ENCODE peak calls at places on chromosomes 5 and 9, in four cellular contexts. One of them, this sample, is unnamed.

GRCh38 chr5:54309751-54310432 is 481 bp downstream of the ARL15 start:
- DNase-seq in AG09309: no peak
- DNase-seq in A549: peak; percentile 40
- DNase-seq in NCI-H1092: no peak
- DNase-seq in this sample: no peak

GRCh38 chr5:54661111-54661510 is 143.6 kb downstream of the SNX18 start:
- DNase-seq in AG09309: no peak
- DNase-seq in A549: no peak
- DNase-seq in NCI-H1092: no peak
- DNase-seq in this sample: no peak

GRCh38 chr9:35518212-35518917 is 28.5 kb downstream of the RUSC2 start:
- DNase-seq in AG09309: peak; percentile 61
- DNase-seq in A549: peak; percentile 95
- DNase-seq in NCI-H1092: no peak
- DNase-seq in this sample: no peak

GRCh38 chr5:96327728-96328127 is 105.3 kb downstream of the PCSK1 start:
- DNase-seq in AG09309: no peak
- DNase-seq in A549: no peak
- DNase-seq in NCI-H1092: no peak
- DNase-seq in this sample: no peak

GRCh38 chr9:2622361-2623045 is 916 bp downstream of the VLDLR start:
- DNase-seq in AG09309: no peak
- DNase-seq in A549: peak; percentile 12
- DNase-seq in NCI-H1092: peak; percentile 46
- DNase-seq in this sample: no peak

GRCh38 chr5:132777209-132778069 is at the start of gene SEPTIN8:
- DNase-seq in AG09309: no peak
- DNase-seq in A549: peak; percentile 70
- DNase-seq in NCI-H1092: no peak
- DNase-seq in this sample: no peak

GRCh38 chr5:151724360-151724759 is 34.1 kb downstream of the ATOX1 start:
- DNase-seq in AG09309: no peak
- DNase-seq in A549: no peak
- DNase-seq in NCI-H1092: no peak
- DNase-seq in this sample: no peak

GRCh38 chr9:27368317-27368985 is 71.5 kb upstream of the EQTN start:
- DNase-seq in AG09309: no peak
- DNase-seq in A549: no peak
- DNase-seq in NCI-H1092: no peak
- DNase-seq in this sample: no peak

GRCh38 chr5:160280384-160281090 is 31.8 kb downstream of the CCNJL start:
- DNase-seq in AG09309: no peak
- DNase-seq in A549: no peak
- DNase-seq in NCI-H1092: no peak
- DNase-seq in this sample: no peak

GRCh38 chr9:113184089-113184488 is 33.3 kb downstream of the SLC31A2 start:
- DNase-seq in AG09309: no peak
- DNase-seq in A549: no peak
- DNase-seq in NCI-H1092: no peak
- DNase-seq in this sample: no peak

GRCh38 chr5:175797521-175798038 is 73.8 kb upstream of the CPLX2 start:
- DNase-seq in AG09309: no peak
- DNase-seq in A549: no peak
- DNase-seq in NCI-H1092: peak; percentile 57
- DNase-seq in this sample: peak; percentile 89

GRCh38 chr5:123098767-123099513 is 9.9 kb downstream of the PRDM6 start:
- DNase-seq in AG09309: no peak
- DNase-seq in A549: no peak
- DNase-seq in NCI-H1092: no peak
- DNase-seq in this sample: no peak

GRCh38 chr9:98049668-98050067 is 6.9 kb upstream of the NANS start:
- DNase-seq in AG09309: no peak
- DNase-seq in A549: no peak
- DNase-seq in NCI-H1092: no peak
- DNase-seq in this sample: no peak

GRCh38 chr5:53601570-53601969 is 41.1 kb downstream of the NDUFS4 start:
- DNase-seq in AG09309: no peak
- DNase-seq in A549: peak; percentile 44
- DNase-seq in NCI-H1092: no peak
- DNase-seq in this sample: no peak

GRCh38 chr5:7576023-7576715 is 180.2 kb downstream of the ADCY2 start:
- DNase-seq in AG09309: no peak
- DNase-seq in A549: no peak
- DNase-seq in NCI-H1092: no peak
- DNase-seq in this sample: peak; percentile 92

GRCh38 chr9:87160148-87161107 is 213.1 kb upstream of the GAS1 start:
- DNase-seq in AG09309: no peak
- DNase-seq in A549: no peak
- DNase-seq in NCI-H1092: no peak
- DNase-seq in this sample: no peak

GRCh38 chr9:136265561-136266355 is 20.1 kb upstream of the QSOX2 start:
- DNase-seq in AG09309: no peak
- DNase-seq in A549: no peak
- DNase-seq in NCI-H1092: no peak
- DNase-seq in this sample: no peak

GRCh38 chr5:87392170-87392569 is 20.6 kb downstream of the CCNH start:
- DNase-seq in AG09309: no peak
- DNase-seq in A549: no peak
- DNase-seq in NCI-H1092: no peak
- DNase-seq in this sample: no peak

GRCh38 chr9:130936285-130937117 is 2.5 kb downstream of the FIBCD1 start:
- DNase-seq in AG09309: no peak
- DNase-seq in A549: peak; percentile 58
- DNase-seq in NCI-H1092: no peak
- DNase-seq in this sample: peak; percentile 80

GRCh38 chr5:154058055-154059038 is 19.6 kb downstream of the MFAP3 start:
- DNase-seq in AG09309: no peak
- DNase-seq in A549: no peak
- DNase-seq in NCI-H1092: no peak
- DNase-seq in this sample: no peak

GRCh38 chr5:135179308-135179980 is 145.4 kb upstream of the PITX1 start:
- DNase-seq in AG09309: no peak
- DNase-seq in A549: no peak
- DNase-seq in NCI-H1092: no peak
- DNase-seq in this sample: no peak

GRCh38 chr9:120937127-120937526 is 10.5 kb upstream of the TRAF1 start:
- DNase-seq in AG09309: no peak
- DNase-seq in A549: no peak
- DNase-seq in NCI-H1092: no peak
- DNase-seq in this sample: no peak

GRCh38 chr9:89458768-89459496 is 39.0 kb downstream of the SEMA4D start:
- DNase-seq in AG09309: no peak
- DNase-seq in A549: no peak
- DNase-seq in NCI-H1092: no peak
- DNase-seq in this sample: no peak

GRCh38 chr9:91214867-91215266 is 146.9 kb downstream of the AUH start:
- DNase-seq in AG09309: no peak
- DNase-seq in A549: no peak
- DNase-seq in NCI-H1092: no peak
- DNase-seq in this sample: no peak

GRCh38 chr9:88056876-88057275 is 81.4 kb downstream of the SPATA31C2 start:
- DNase-seq in AG09309: no peak
- DNase-seq in A549: no peak
- DNase-seq in NCI-H1092: no peak
- DNase-seq in this sample: no peak

GRCh38 chr5:94793113-94793815 is 174.8 kb downstream of the SLF1 start:
- DNase-seq in AG09309: peak; percentile 67
- DNase-seq in A549: no peak
- DNase-seq in NCI-H1092: no peak
- DNase-seq in this sample: no peak

GRCh38 chr5:143068712-143069111 is 298.5 kb downstream of the ARHGAP26 start:
- DNase-seq in AG09309: no peak
- DNase-seq in A549: no peak
- DNase-seq in NCI-H1092: no peak
- DNase-seq in this sample: no peak

GRCh38 chr9:90458485-90458884 is 184.1 kb downstream of the DIRAS2 start:
- DNase-seq in AG09309: no peak
- DNase-seq in A549: peak; percentile 18
- DNase-seq in NCI-H1092: peak; percentile 19
- DNase-seq in this sample: no peak

GRCh38 chr5:80230269-80230992 is 25.4 kb downstream of the SERINC5 start:
- DNase-seq in AG09309: no peak
- DNase-seq in A549: no peak
- DNase-seq in NCI-H1092: no peak
- DNase-seq in this sample: no peak

GRCh38 chr9:1366300-1366699 is 316.1 kb downstream of the DMRT2 start:
- DNase-seq in AG09309: no peak
- DNase-seq in A549: no peak
- DNase-seq in NCI-H1092: no peak
- DNase-seq in this sample: peak; percentile 23

GRCh38 chr9:33143241-33143642 is 23.9 kb downstream of the B4GALT1 start:
- DNase-seq in AG09309: peak; percentile 84
- DNase-seq in A549: no peak
- DNase-seq in NCI-H1092: no peak
- DNase-seq in this sample: no peak

GRCh38 chr5:98489021-98489420 is 284.4 kb upstream of the RGMB start:
- DNase-seq in AG09309: no peak
- DNase-seq in A549: no peak
- DNase-seq in NCI-H1092: no peak
- DNase-seq in this sample: no peak

GRCh38 chr5:155250601-155251000 is 237.0 kb downstream of the KIF4B start:
- DNase-seq in AG09309: no peak
- DNase-seq in A549: no peak
- DNase-seq in NCI-H1092: no peak
- DNase-seq in this sample: no peak

GRCh38 chr5:55324815-55325418 is 17.1 kb downstream of the MTREX start:
- DNase-seq in AG09309: no peak
- DNase-seq in A549: peak; percentile 46
- DNase-seq in NCI-H1092: no peak
- DNase-seq in this sample: no peak

GRCh38 chr9:105359899-105360298 is 87.9 kb upstream of the FSD1L start:
- DNase-seq in AG09309: peak; percentile 17
- DNase-seq in A549: no peak
- DNase-seq in NCI-H1092: no peak
- DNase-seq in this sample: no peak

GRCh38 chr5:55101556-55102276 is 730 bp upstream of the GZMA start:
- DNase-seq in AG09309: no peak
- DNase-seq in A549: no peak
- DNase-seq in NCI-H1092: no peak
- DNase-seq in this sample: no peak

GRCh38 chr5:84688566-84688965 is 303.9 kb upstream of the EDIL3 start:
- DNase-seq in AG09309: peak; percentile 21
- DNase-seq in A549: no peak
- DNase-seq in NCI-H1092: no peak
- DNase-seq in this sample: no peak

This sample was measured in NCI-H524 treated with DMSO at 0.1 percent for 48 hours.